ENCODE peak calls at places on chromosomes 3 and 15, in seven cellular contexts. One of them, this sample, is unnamed. For H3K36me3, the result is how much of the 10 kb centered on the place peaks cover.

GRCh38 chr15:75790631-75791336 is 52.5 kb upstream of the UBE2Q2 start:
- DNase-seq in GM23248: no peak
- DNase-seq in mucosa of descending colon: no peak
- DNase-seq in fibroblast of lung: no peak
- DNase-seq in breast epithelium: no peak
- DNase-seq in transverse colon: no peak
- DNase-seq in psoas muscle: no peak
- DNase-seq in this sample: peak

GRCh38 chr3:157089455-157090221 is 70.3 kb downstream of the CCNL1 start:
- DNase-seq in GM23248: no peak
- DNase-seq in transverse colon: peak
- DNase-seq in mucosa of descending colon: peak
- DNase-seq in psoas muscle: no peak
- DNase-seq in fibroblast of lung: no peak
- DNase-seq in breast epithelium: no peak
- DNase-seq in this sample: no peak

GRCh38 chr3:12681089-12681488 is 17.2 kb upstream of the RAF1 start:
- DNase-seq in GM23248: peak
- DNase-seq in mucosa of descending colon: no peak
- DNase-seq in transverse colon: no peak
- DNase-seq in psoas muscle: no peak
- DNase-seq in fibroblast of lung: no peak
- DNase-seq in breast epithelium: no peak
- DNase-seq in this sample: no peak

GRCh38 chr15:29873942-29874341 is 51.7 kb upstream of the TJP1 start:
- DNase-seq in GM23248: no peak
- DNase-seq in psoas muscle: no peak
- DNase-seq in fibroblast of lung: no peak
- DNase-seq in breast epithelium: no peak
- DNase-seq in mucosa of descending colon: no peak
- DNase-seq in transverse colon: no peak
- DNase-seq in this sample: no peak

GRCh38 chr3:22257252-22257651 is 506.2 kb upstream of the ZNF385D start:
- DNase-seq in mucosa of descending colon: no peak
- DNase-seq in fibroblast of lung: peak
- DNase-seq in transverse colon: no peak
- DNase-seq in GM23248: no peak
- DNase-seq in breast epithelium: no peak
- DNase-seq in psoas muscle: no peak
- DNase-seq in this sample: no peak

GRCh38 chr15:82803793-82804574 is 1.9 kb downstream of the FSD2 start:
- DNase-seq in mucosa of descending colon: no peak
- DNase-seq in breast epithelium: no peak
- DNase-seq in transverse colon: no peak
- DNase-seq in fibroblast of lung: no peak
- DNase-seq in psoas muscle: no peak
- DNase-seq in GM23248: peak
- DNase-seq in this sample: no peak

GRCh38 chr3:11567516-11568467 is 75.9 kb downstream of the VGLL4 start:
- DNase-seq in GM23248: peak
- DNase-seq in fibroblast of lung: peak
- DNase-seq in transverse colon: no peak
- DNase-seq in breast epithelium: no peak
- DNase-seq in psoas muscle: peak
- DNase-seq in mucosa of descending colon: no peak
- DNase-seq in this sample: no peak

GRCh38 chr15:38217181-38217580 is 35.5 kb upstream of the SPRED1 start:
- DNase-seq in psoas muscle: no peak
- DNase-seq in mucosa of descending colon: no peak
- DNase-seq in transverse colon: no peak
- DNase-seq in fibroblast of lung: peak
- DNase-seq in breast epithelium: no peak
- DNase-seq in GM23248: peak
- DNase-seq in this sample: peak

GRCh38 chr3:50523170-50523865 is 19.9 kb upstream of the CACNA2D2 start:
- DNase-seq in breast epithelium: no peak
- DNase-seq in transverse colon: no peak
- DNase-seq in GM23248: no peak
- DNase-seq in mucosa of descending colon: no peak
- DNase-seq in psoas muscle: no peak
- DNase-seq in fibroblast of lung: no peak
- DNase-seq in this sample: no peak

GRCh38 chr3:46867550-46867898 is 4.3 kb upstream of the MYL3 start:
- DNase-seq in mucosa of descending colon: peak
- DNase-seq in breast epithelium: peak
- DNase-seq in transverse colon: peak
- DNase-seq in psoas muscle: peak
- DNase-seq in fibroblast of lung: peak
- DNase-seq in GM23248: peak
- DNase-seq in this sample: no peak

GRCh38 chr15:58466566-58466965 is 34.8 kb downstream of the LIPC start:
- DNase-seq in transverse colon: no peak
- DNase-seq in psoas muscle: no peak
- DNase-seq in fibroblast of lung: no peak
- DNase-seq in GM23248: no peak
- DNase-seq in mucosa of descending colon: no peak
- DNase-seq in breast epithelium: no peak
- DNase-seq in this sample: no peak

GRCh38 chr3:167651820-167652219 is 1.9 kb downstream of the WDR49 start:
- DNase-seq in breast epithelium: no peak
- DNase-seq in GM23248: no peak
- DNase-seq in fibroblast of lung: no peak
- DNase-seq in psoas muscle: no peak
- DNase-seq in mucosa of descending colon: no peak
- DNase-seq in transverse colon: no peak
- DNase-seq in this sample: no peak

GRCh38 chr15:62124176-62124952 is 40.7 kb downstream of the C2CD4B start:
- DNase-seq in psoas muscle: no peak
- DNase-seq in breast epithelium: no peak
- DNase-seq in fibroblast of lung: no peak
- DNase-seq in GM23248: no peak
- DNase-seq in mucosa of descending colon: no peak
- DNase-seq in transverse colon: no peak
- DNase-seq in this sample: no peak

GRCh38 chr15:29345549-29346525 is 76.2 kb upstream of the NSMCE3 start:
- DNase-seq in transverse colon: no peak
- DNase-seq in psoas muscle: no peak
- DNase-seq in fibroblast of lung: no peak
- DNase-seq in GM23248: no peak
- DNase-seq in breast epithelium: no peak
- DNase-seq in mucosa of descending colon: no peak
- DNase-seq in this sample: no peak

GRCh38 chr3:100360757-100361496 is 26.4 kb downstream of the NIT2 start:
- DNase-seq in psoas muscle: no peak
- DNase-seq in mucosa of descending colon: no peak
- DNase-seq in breast epithelium: no peak
- DNase-seq in transverse colon: no peak
- DNase-seq in fibroblast of lung: no peak
- DNase-seq in GM23248: no peak
- DNase-seq in this sample: no peak

GRCh38 chr3:141963301-141963700 is 86.9 kb downstream of the ATP1B3 start:
- DNase-seq in GM23248: no peak
- DNase-seq in breast epithelium: no peak
- DNase-seq in mucosa of descending colon: no peak
- DNase-seq in transverse colon: no peak
- DNase-seq in psoas muscle: no peak
- DNase-seq in fibroblast of lung: no peak
- DNase-seq in this sample: no peak

GRCh38 chr3:135218304-135218703 is 423.2 kb downstream of the EPHB1 start:
- DNase-seq in psoas muscle: peak
- DNase-seq in mucosa of descending colon: no peak
- DNase-seq in GM23248: no peak
- DNase-seq in transverse colon: no peak
- DNase-seq in fibroblast of lung: no peak
- DNase-seq in breast epithelium: no peak
- DNase-seq in this sample: no peak

DNA sequence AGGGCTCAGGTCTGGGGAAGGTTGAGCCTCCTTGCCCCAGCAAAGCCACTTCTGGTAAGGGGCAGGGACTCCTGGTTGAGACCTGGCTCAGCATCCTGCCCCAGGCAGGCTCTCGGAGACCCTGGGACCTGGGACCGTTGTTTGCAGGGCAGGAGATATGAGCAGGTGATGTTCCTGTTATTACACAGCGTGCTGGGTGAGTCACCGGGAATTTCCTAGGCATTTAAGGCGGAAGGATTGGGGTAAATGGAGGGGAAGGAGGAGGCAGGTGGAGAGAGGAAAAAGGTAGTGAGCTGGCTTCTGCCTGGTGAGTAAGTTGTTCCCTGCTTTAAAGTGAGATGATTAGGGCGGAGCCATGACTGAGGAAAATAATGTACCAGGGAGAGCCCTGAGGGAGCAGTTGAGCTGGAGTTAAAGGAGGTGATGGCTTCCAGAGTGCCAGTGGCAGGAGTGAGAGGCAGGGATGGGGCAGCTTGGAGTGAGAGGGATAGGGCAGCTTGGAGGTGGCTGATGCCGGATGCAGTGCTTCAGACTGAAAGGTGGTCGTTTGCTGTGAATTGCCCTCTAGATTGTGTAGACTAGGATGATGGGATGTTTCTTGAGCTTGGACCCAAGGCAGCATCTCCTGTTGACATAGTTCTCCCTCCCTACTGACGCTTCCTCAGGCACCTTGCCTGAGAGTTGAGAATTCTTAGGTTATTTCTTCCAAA is 79.4 kb downstream of the AAGAB start:
- DNase-seq in transverse colon: no peak
- DNase-seq in breast epithelium: no peak
- DNase-seq in psoas muscle: no peak
- DNase-seq in fibroblast of lung: no peak
- DNase-seq in GM23248: peak
- DNase-seq in mucosa of descending colon: peak
- DNase-seq in this sample: no peak
- H3K36me3 ChIP-seq in transverse colon: under half
- H3K36me3 ChIP-seq in breast epithelium: under half
- H3K36me3 ChIP-seq in psoas muscle: under half
- H3K36me3 ChIP-seq in fibroblast of lung: half or more
- H3K36me3 ChIP-seq in GM23248: under half
- H3K36me3 ChIP-seq in mucosa of descending colon: under half
- H3K36me3 ChIP-seq in this sample: under half

GRCh38 chr15:85008474-85009260 is 27.0 kb downstream of the PDE8A start:
- DNase-seq in mucosa of descending colon: no peak
- DNase-seq in psoas muscle: no peak
- DNase-seq in breast epithelium: no peak
- DNase-seq in transverse colon: no peak
- DNase-seq in GM23248: no peak
- DNase-seq in fibroblast of lung: no peak
- DNase-seq in this sample: no peak

GRCh38 chr15:85010114-85010471 is 28.4 kb downstream of the PDE8A start:
- DNase-seq in breast epithelium: no peak
- DNase-seq in GM23248: no peak
- DNase-seq in mucosa of descending colon: no peak
- DNase-seq in psoas muscle: no peak
- DNase-seq in fibroblast of lung: no peak
- DNase-seq in transverse colon: no peak
- DNase-seq in this sample: no peak

GRCh38 chr15:85009435-85009834 is 27.8 kb downstream of the PDE8A start:
- DNase-seq in transverse colon: no peak
- DNase-seq in fibroblast of lung: peak
- DNase-seq in mucosa of descending colon: no peak
- DNase-seq in GM23248: no peak
- DNase-seq in psoas muscle: no peak
- DNase-seq in breast epithelium: no peak
- DNase-seq in this sample: no peak

GRCh38 chr15:85011210-85011571 is 29.5 kb downstream of the PDE8A start:
- DNase-seq in psoas muscle: no peak
- DNase-seq in transverse colon: no peak
- DNase-seq in mucosa of descending colon: no peak
- DNase-seq in GM23248: no peak
- DNase-seq in fibroblast of lung: no peak
- DNase-seq in breast epithelium: no peak
- DNase-seq in this sample: no peak

GRCh38 chr15:85010472-85011209 is 29.0 kb downstream of the PDE8A start:
- DNase-seq in psoas muscle: no peak
- DNase-seq in GM23248: no peak
- DNase-seq in fibroblast of lung: peak
- DNase-seq in breast epithelium: no peak
- DNase-seq in transverse colon: no peak
- DNase-seq in mucosa of descending colon: no peak
- DNase-seq in this sample: no peak
- H3K36me3 ChIP-seq in psoas muscle: under half
- H3K36me3 ChIP-seq in GM23248: under half
- H3K36me3 ChIP-seq in fibroblast of lung: under half
- H3K36me3 ChIP-seq in breast epithelium: under half
- H3K36me3 ChIP-seq in transverse colon: under half
- H3K36me3 ChIP-seq in mucosa of descending colon: under half
- H3K36me3 ChIP-seq in this sample: under half

GRCh38 chr3:194659778-194660177 is 12.2 kb downstream of the LSG1 start:
- DNase-seq in mucosa of descending colon: no peak
- DNase-seq in GM23248: peak
- DNase-seq in breast epithelium: no peak
- DNase-seq in psoas muscle: no peak
- DNase-seq in transverse colon: no peak
- DNase-seq in fibroblast of lung: no peak
- DNase-seq in this sample: no peak

GRCh38 chr3:194661374-194661773 is 10.6 kb downstream of the LSG1 start:
- DNase-seq in psoas muscle: no peak
- DNase-seq in transverse colon: no peak
- DNase-seq in breast epithelium: no peak
- DNase-seq in mucosa of descending colon: no peak
- DNase-seq in GM23248: no peak
- DNase-seq in fibroblast of lung: peak
- DNase-seq in this sample: no peak

GRCh38 chr3:194654443-194654842 is 17.5 kb downstream of the LSG1 start:
- DNase-seq in breast epithelium: no peak
- DNase-seq in mucosa of descending colon: no peak
- DNase-seq in psoas muscle: no peak
- DNase-seq in transverse colon: no peak
- DNase-seq in fibroblast of lung: no peak
- DNase-seq in GM23248: peak
- DNase-seq in this sample: no peak

GRCh38 chr3:194658477-194659242 is 13.3 kb downstream of the LSG1 start:
- DNase-seq in GM23248: no peak
- DNase-seq in psoas muscle: no peak
- DNase-seq in mucosa of descending colon: no peak
- DNase-seq in fibroblast of lung: no peak
- DNase-seq in transverse colon: no peak
- DNase-seq in breast epithelium: no peak
- DNase-seq in this sample: no peak

GRCh38 chr3:194657439-194657838 is 14.6 kb downstream of the LSG1 start:
- DNase-seq in psoas muscle: no peak
- DNase-seq in transverse colon: no peak
- DNase-seq in GM23248: no peak
- DNase-seq in mucosa of descending colon: no peak
- DNase-seq in fibroblast of lung: no peak
- DNase-seq in breast epithelium: no peak
- DNase-seq in this sample: no peak
- H3K36me3 ChIP-seq in psoas muscle: under half
- H3K36me3 ChIP-seq in transverse colon: under half
- H3K36me3 ChIP-seq in GM23248: under half
- H3K36me3 ChIP-seq in mucosa of descending colon: under half
- H3K36me3 ChIP-seq in fibroblast of lung: under half
- H3K36me3 ChIP-seq in breast epithelium: under half
- H3K36me3 ChIP-seq in this sample: half or more

DNA sequence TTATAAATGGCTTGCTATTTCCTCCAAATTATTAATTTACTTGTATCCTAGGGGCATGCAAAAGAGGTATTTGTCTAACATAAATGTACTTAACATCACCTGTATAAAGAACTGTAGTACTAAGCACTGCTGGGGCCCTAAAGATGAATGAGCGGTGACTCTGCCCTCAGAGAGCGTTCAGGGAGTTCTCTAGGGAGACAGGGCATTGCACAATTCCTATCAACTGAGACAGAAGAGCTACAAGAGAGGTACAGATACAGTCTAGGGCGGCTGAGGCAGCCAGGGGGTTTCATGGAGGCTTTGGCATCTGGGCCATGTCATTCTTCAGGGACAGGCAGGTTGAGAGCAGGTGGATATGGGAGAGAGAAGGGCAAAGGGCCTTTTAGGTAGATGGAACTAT is 39.9 kb upstream of the PARL start:
- DNase-seq in psoas muscle: no peak
- DNase-seq in breast epithelium: no peak
- DNase-seq in fibroblast of lung: peak
- DNase-seq in mucosa of descending colon: no peak
- DNase-seq in GM23248: no peak
- DNase-seq in transverse colon: no peak
- DNase-seq in this sample: no peak
- H3K36me3 ChIP-seq in psoas muscle: under half
- H3K36me3 ChIP-seq in breast epithelium: under half
- H3K36me3 ChIP-seq in fibroblast of lung: under half
- H3K36me3 ChIP-seq in mucosa of descending colon: under half
- H3K36me3 ChIP-seq in GM23248: under half
- H3K36me3 ChIP-seq in transverse colon: under half
- H3K36me3 ChIP-seq in this sample: under half

This sample was measured in HAP-1.